ENCODE peak calls at places on chromosomes 2 and 18, in seven cellular contexts. F, V, C, X, G, H and S are unnamed samples.

GRCh38 chr18:61771861-61772260 is 120.9 kb downstream of the RNF152 start:
- DNase-seq in F (no peak), V (no peak), C (no peak), X (no peak), G (no peak), H (no peak), S (no peak)

GRCh38 chr2:109447811-109448210 is 166.0 kb downstream of the SEPTIN10 start:
- DNase-seq in F (peak), V (no peak), C (no peak), X (no peak), G (no peak), H (no peak), S (no peak)

GRCh38 chr2:128416366-128416765 is 97.7 kb upstream of the HS6ST1 start:
- DNase-seq in F (no peak), V (no peak), C (no peak), X (no peak), G (no peak), H (no peak), S (no peak)

GRCh38 chr2:174580951-174581350 is 16.7 kb downstream of the WIPF1 start:
- DNase-seq in F (no peak), V (no peak), C (no peak), X (no peak), G (no peak), H (no peak), S (no peak)

GRCh38 chr2:29509397-29509796 is 394.2 kb downstream of the CLIP4 start:
- DNase-seq in F (no peak), V (no peak), C (no peak), X (no peak), G (no peak), H (peak), S (no peak)

GRCh38 chr2:12730265-12730664 is 13.5 kb downstream of the TRIB2 start:
- DNase-seq in F (no peak), V (no peak), C (no peak), X (no peak), G (no peak), H (no peak), S (no peak)

GRCh38 chr2:202376460-202377307 is 557 bp downstream of the BMPR2 start:
- DNase-seq in F (peak), V (no peak), C (peak), X (peak), G (no peak), H (peak), S (no peak)

GRCh38 chr2:150023044-150023443 is 435.5 kb upstream of the MMADHC start:
- DNase-seq in F (peak), V (no peak), C (no peak), X (no peak), G (no peak), H (no peak), S (no peak)

GRCh38 chr18:27447530-27447929 is 262.4 kb upstream of the CHST9 start:
- DNase-seq in F (no peak), V (no peak), C (no peak), X (no peak), G (peak), H (no peak), S (no peak)

GRCh38 chr18:45482286-45482685 is 133.0 kb upstream of the SLC14A2 start:
- DNase-seq in F (no peak), V (no peak), C (no peak), X (no peak), G (no peak), H (no peak), S (no peak)

GRCh38 chr2:13414907-13415306 is 698.2 kb downstream of the TRIB2 start:
- DNase-seq in F (no peak), V (no peak), C (no peak), X (no peak), G (no peak), H (no peak), S (no peak)

GRCh38 chr2:73838889-73839539 is 10.3 kb downstream of the STAMBP start:
- DNase-seq in F (no peak), V (no peak), C (no peak), X (no peak), G (no peak), H (peak), S (no peak)

GRCh38 chr18:54530285-54530684 is 60.8 kb upstream of the DYNAP start:
- DNase-seq in F (no peak), V (no peak), C (no peak), X (no peak), G (no peak), H (no peak), S (no peak)

GRCh38 chr2:157245441-157246211 is 11.9 kb upstream of the GALNT5 start:
- DNase-seq in F (no peak), V (no peak), C (no peak), X (no peak), G (no peak), H (no peak), S (no peak)

GRCh38 chr18:42048150-42048549 is 93.1 kb downstream of the PIK3C3 start:
- DNase-seq in F (no peak), V (peak), C (no peak), X (peak), G (no peak), H (peak), S (no peak)

GRCh38 chr2:86477349-86477748 is 36.2 kb downstream of the KDM3A start:
- DNase-seq in F (no peak), V (no peak), C (no peak), X (no peak), G (no peak), H (no peak), S (no peak)

GRCh38 chr2:166891727-166892126 is 3.4 kb downstream of the XIRP2 start:
- DNase-seq in F (peak), V (no peak), C (no peak), X (no peak), G (no peak), H (no peak), S (no peak)

GRCh38 chr2:38170098-38170497 is 94.1 kb upstream of the CYP1B1 start:
- DNase-seq in F (no peak), V (no peak), C (no peak), X (no peak), G (no peak), H (peak), S (no peak)

GRCh38 chr2:110729106-110729505 is 3.3 kb upstream of the ACOXL start:
- DNase-seq in F (no peak), V (no peak), C (no peak), X (no peak), G (no peak), H (no peak), S (no peak)

GRCh38 chr2:197113221-197113831 is 186.8 kb upstream of the PGAP1 start:
- DNase-seq in F (peak), V (no peak), C (peak), X (no peak), G (peak), H (peak), S (peak)

GRCh38 chr18:10354241-10354811 is 100.1 kb upstream of the APCDD1 start:
- DNase-seq in F (peak), V (no peak), C (no peak), X (no peak), G (no peak), H (peak), S (no peak)

GRCh38 chr2:111946294-111947114 is 48.1 kb downstream of the MERTK start:
- DNase-seq in F (peak), V (peak), C (no peak), X (peak), G (peak), H (peak), S (peak)

GRCh38 chr2:204030337-204030736 is 93.8 kb downstream of the ICOS start:
- DNase-seq in F (no peak), V (no peak), C (no peak), X (no peak), G (no peak), H (no peak), S (no peak)

GRCh38 chr2:66665124-66665984 is 230.4 kb downstream of the MEIS1 start:
- DNase-seq in F (no peak), V (no peak), C (no peak), X (no peak), G (no peak), H (peak), S (no peak)

GRCh38 chr18:6737833-6738232 is 8.3 kb downstream of the ARHGAP28 start:
- DNase-seq in F (no peak), V (no peak), C (no peak), X (no peak), G (no peak), H (no peak), S (no peak)